ENCODE peak calls at places on chromosomes 6 and 20, in seven cellular contexts. One of them, this sample, is unnamed.
A peak's percentile ranks its signal among the peaks of the same experiment; 100 is the strongest.

GRCh38 chr20:17849901-17850673 is 118.5 kb downstream of the SNX5 start:
- DNase-seq in NCI-H69: no peak
- DNase-seq in CD8-positive, alpha-beta memory T cell: no peak
- DNase-seq in epithelial cell of esophagus: peak; percentile 97
- DNase-seq in GM23248: peak; percentile 99
- DNase-seq in fibroblast of the conjunctiva: peak; percentile 91
- DNase-seq in activated gamma-delta T cell treated with Interleukin-2 at 50 U/mL for 16 hours: no peak
- DNase-seq in this sample: peak; percentile 100

GRCh38 chr20:33490023-33490933 is at the start of gene CBFA2T2:
- DNase-seq in NCI-H69: peak; percentile 83
- DNase-seq in CD8-positive, alpha-beta memory T cell: no peak
- DNase-seq in epithelial cell of esophagus: peak; percentile 67
- DNase-seq in GM23248: peak; percentile 87
- DNase-seq in fibroblast of the conjunctiva: peak; percentile 9
- DNase-seq in activated gamma-delta T cell treated with Interleukin-2 at 50 U/mL for 16 hours: no peak
- DNase-seq in this sample: no peak

GRCh38 chr6:6920984-6921313 is 186.8 kb upstream of the RREB1 start:
- DNase-seq in NCI-H69: peak; percentile 69
- DNase-seq in CD8-positive, alpha-beta memory T cell: no peak
- DNase-seq in epithelial cell of esophagus: no peak
- DNase-seq in GM23248: no peak
- DNase-seq in fibroblast of the conjunctiva: no peak
- DNase-seq in activated gamma-delta T cell treated with Interleukin-2 at 50 U/mL for 16 hours: no peak
- DNase-seq in this sample: no peak

GRCh38 chr20:37378420-37378784 is 32.5 kb downstream of the SRC start:
- DNase-seq in NCI-H69: no peak
- DNase-seq in CD8-positive, alpha-beta memory T cell: no peak
- DNase-seq in epithelial cell of esophagus: no peak
- DNase-seq in GM23248: no peak
- DNase-seq in fibroblast of the conjunctiva: no peak
- DNase-seq in activated gamma-delta T cell treated with Interleukin-2 at 50 U/mL for 16 hours: no peak
- DNase-seq in this sample: no peak

GRCh38 chr6:152206072-152206818 is 398.8 kb downstream of the ESR1 start:
- DNase-seq in NCI-H69: peak; percentile 19
- DNase-seq in CD8-positive, alpha-beta memory T cell: peak; percentile 55
- DNase-seq in epithelial cell of esophagus: peak; percentile 30
- DNase-seq in GM23248: peak; percentile 48
- DNase-seq in fibroblast of the conjunctiva: peak; percentile 4
- DNase-seq in activated gamma-delta T cell treated with Interleukin-2 at 50 U/mL for 16 hours: peak; percentile 33
- DNase-seq in this sample: peak; percentile 41

GRCh38 chr6:112222111-112222726 is 32.1 kb downstream of the LAMA4 start:
- DNase-seq in NCI-H69: no peak
- DNase-seq in CD8-positive, alpha-beta memory T cell: no peak
- DNase-seq in epithelial cell of esophagus: no peak
- DNase-seq in GM23248: peak; percentile 83
- DNase-seq in fibroblast of the conjunctiva: peak; percentile 82
- DNase-seq in activated gamma-delta T cell treated with Interleukin-2 at 50 U/mL for 16 hours: no peak
- DNase-seq in this sample: peak; percentile 51

GRCh38 chr20:49987015-49987867 is 4.5 kb downstream of the SNAI1 start:
- DNase-seq in NCI-H69: no peak
- DNase-seq in CD8-positive, alpha-beta memory T cell: no peak
- DNase-seq in epithelial cell of esophagus: no peak
- DNase-seq in GM23248: peak; percentile 75
- DNase-seq in fibroblast of the conjunctiva: no peak
- DNase-seq in activated gamma-delta T cell treated with Interleukin-2 at 50 U/mL for 16 hours: no peak
- DNase-seq in this sample: no peak

GRCh38 chr6:5866547-5867051 is 140.1 kb downstream of the NRN1 start:
- DNase-seq in NCI-H69: peak; percentile 85
- DNase-seq in CD8-positive, alpha-beta memory T cell: no peak
- DNase-seq in epithelial cell of esophagus: peak; percentile 77
- DNase-seq in GM23248: peak; percentile 78
- DNase-seq in fibroblast of the conjunctiva: peak; percentile 14
- DNase-seq in activated gamma-delta T cell treated with Interleukin-2 at 50 U/mL for 16 hours: no peak
- DNase-seq in this sample: peak; percentile 65

GRCh38 chr6:3165631-3166534 is 8.5 kb upstream of the TUBB2A start:
- DNase-seq in NCI-H69: no peak
- DNase-seq in CD8-positive, alpha-beta memory T cell: no peak
- DNase-seq in epithelial cell of esophagus: no peak
- DNase-seq in GM23248: peak; percentile 73
- DNase-seq in fibroblast of the conjunctiva: no peak
- DNase-seq in activated gamma-delta T cell treated with Interleukin-2 at 50 U/mL for 16 hours: no peak
- DNase-seq in this sample: peak; percentile 90

GRCh38 chr6:139655783-139656705 is 281.6 kb upstream of the CITED2 start:
- DNase-seq in NCI-H69: peak; percentile 98
- DNase-seq in CD8-positive, alpha-beta memory T cell: no peak
- DNase-seq in epithelial cell of esophagus: peak; percentile 64
- DNase-seq in GM23248: no peak
- DNase-seq in fibroblast of the conjunctiva: no peak
- DNase-seq in activated gamma-delta T cell treated with Interleukin-2 at 50 U/mL for 16 hours: no peak
- DNase-seq in this sample: no peak

GRCh38 chr6:107128175-107128574 is 12.9 kb upstream of the BEND3 start:
- DNase-seq in NCI-H69: no peak
- DNase-seq in CD8-positive, alpha-beta memory T cell: no peak
- DNase-seq in epithelial cell of esophagus: no peak
- DNase-seq in GM23248: peak; percentile 26
- DNase-seq in fibroblast of the conjunctiva: no peak
- DNase-seq in activated gamma-delta T cell treated with Interleukin-2 at 50 U/mL for 16 hours: no peak
- DNase-seq in this sample: no peak

GRCh38 chr6:53282234-53282633 is 66.5 kb downstream of the ELOVL5 start:
- DNase-seq in NCI-H69: peak; percentile 42
- DNase-seq in CD8-positive, alpha-beta memory T cell: no peak
- DNase-seq in epithelial cell of esophagus: no peak
- DNase-seq in GM23248: no peak
- DNase-seq in fibroblast of the conjunctiva: no peak
- DNase-seq in activated gamma-delta T cell treated with Interleukin-2 at 50 U/mL for 16 hours: no peak
- DNase-seq in this sample: no peak

GRCh38 chr6:85388531-85388930 is 61.4 kb upstream of the NT5E start:
- DNase-seq in NCI-H69: no peak
- DNase-seq in CD8-positive, alpha-beta memory T cell: no peak
- DNase-seq in epithelial cell of esophagus: no peak
- DNase-seq in GM23248: no peak
- DNase-seq in fibroblast of the conjunctiva: no peak
- DNase-seq in activated gamma-delta T cell treated with Interleukin-2 at 50 U/mL for 16 hours: no peak
- DNase-seq in this sample: peak; percentile 34

GRCh38 chr6:32169211-32169610 is 4.8 kb downstream of the EGFL8 start:
- DNase-seq in NCI-H69: no peak
- DNase-seq in CD8-positive, alpha-beta memory T cell: no peak
- DNase-seq in epithelial cell of esophagus: no peak
- DNase-seq in GM23248: peak; percentile 12
- DNase-seq in fibroblast of the conjunctiva: no peak
- DNase-seq in activated gamma-delta T cell treated with Interleukin-2 at 50 U/mL for 16 hours: no peak
- DNase-seq in this sample: no peak

GRCh38 chr6:134519456-134519855 is 201.5 kb upstream of the SGK1 start:
- DNase-seq in NCI-H69: no peak
- DNase-seq in CD8-positive, alpha-beta memory T cell: peak; percentile 55
- DNase-seq in epithelial cell of esophagus: no peak
- DNase-seq in GM23248: no peak
- DNase-seq in fibroblast of the conjunctiva: no peak
- DNase-seq in activated gamma-delta T cell treated with Interleukin-2 at 50 U/mL for 16 hours: peak; percentile 25
- DNase-seq in this sample: peak; percentile 23

GRCh38 chr20:10449270-10449669 is 14.2 kb downstream of the SLX4IP start:
- DNase-seq in NCI-H69: peak; percentile 53
- DNase-seq in CD8-positive, alpha-beta memory T cell: no peak
- DNase-seq in epithelial cell of esophagus: peak; percentile 23
- DNase-seq in GM23248: no peak
- DNase-seq in fibroblast of the conjunctiva: no peak
- DNase-seq in activated gamma-delta T cell treated with Interleukin-2 at 50 U/mL for 16 hours: no peak
- DNase-seq in this sample: no peak

GRCh38 chr6:160430741-160431140 is 82.6 kb downstream of the SLC22A3 start:
- DNase-seq in NCI-H69: no peak
- DNase-seq in CD8-positive, alpha-beta memory T cell: no peak
- DNase-seq in epithelial cell of esophagus: no peak
- DNase-seq in GM23248: peak; percentile 2
- DNase-seq in fibroblast of the conjunctiva: no peak
- DNase-seq in activated gamma-delta T cell treated with Interleukin-2 at 50 U/mL for 16 hours: no peak
- DNase-seq in this sample: no peak

GRCh38 chr20:20498081-20498861 is 130.4 kb downstream of the INSM1 start:
- DNase-seq in NCI-H69: peak; percentile 99
- DNase-seq in CD8-positive, alpha-beta memory T cell: no peak
- DNase-seq in epithelial cell of esophagus: no peak
- DNase-seq in GM23248: peak; percentile 43
- DNase-seq in fibroblast of the conjunctiva: no peak
- DNase-seq in activated gamma-delta T cell treated with Interleukin-2 at 50 U/mL for 16 hours: no peak
- DNase-seq in this sample: peak; percentile 77

GRCh38 chr6:20291764-20292227 is 79.5 kb upstream of the MBOAT1 start:
- DNase-seq in NCI-H69: peak; percentile 90
- DNase-seq in CD8-positive, alpha-beta memory T cell: peak; percentile 79
- DNase-seq in epithelial cell of esophagus: peak; percentile 85
- DNase-seq in GM23248: peak; percentile 79
- DNase-seq in fibroblast of the conjunctiva: peak; percentile 73
- DNase-seq in activated gamma-delta T cell treated with Interleukin-2 at 50 U/mL for 16 hours: peak; percentile 74
- DNase-seq in this sample: peak; percentile 77

GRCh38 chr6:42136508-42137191 is 5.8 kb downstream of the C6orf132 start:
- DNase-seq in NCI-H69: peak; percentile 94
- DNase-seq in CD8-positive, alpha-beta memory T cell: no peak
- DNase-seq in epithelial cell of esophagus: peak; percentile 85
- DNase-seq in GM23248: peak; percentile 82
- DNase-seq in fibroblast of the conjunctiva: no peak
- DNase-seq in activated gamma-delta T cell treated with Interleukin-2 at 50 U/mL for 16 hours: peak; percentile 17
- DNase-seq in this sample: peak; percentile 53